ENCODE peak calls at places on chromosomes 11 and 22, in six cellular contexts. W is T-helper 9 cell, T is cardiac fibroblast, Z is Calu3, Q is glutamatergic neuron, U is body of pancreas. C is an unnamed sample.

GRCh38 chr11:61507962-61508824 is at the start of gene LRRC10B:
- DNase-seq in Z (peak), Q (peak), U (peak), W (no peak), T (no peak), C (no peak)

GRCh38 chr11:117300301-117300700 is 9.2 kb downstream of the BACE1-AS start:
- DNase-seq in Q (peak), W (no peak), T (peak), U (peak), Z (no peak), C (no peak)

GRCh38 chr22:45164217-45165123 is 745 bp downstream of the NUP50 start:
- DNase-seq in Q (peak), U (peak), W (peak), Z (peak), T (no peak), C (peak)

GRCh38 chr11:77346906-77347603 is 45.6 kb upstream of the GDPD4 start:
- DNase-seq in Q (no peak), U (no peak), W (no peak), Z (no peak), T (peak), C (no peak)

GRCh38 chr11:45939836-45940235 is 17.4 kb downstream of the LARGE2 start:
- DNase-seq in Z (no peak), U (no peak), Q (no peak), W (no peak), T (no peak), C (no peak)

GRCh38 chr11:121206810-121207209 is 85.8 kb upstream of the SC5D start:
- DNase-seq in W (no peak), Z (no peak), Q (no peak), U (no peak), T (no peak), C (no peak)

GRCh38 chr11:1165256-1166041 is 7.7 kb downstream of the MUC5AC start:
- DNase-seq in Z (no peak), W (no peak), T (no peak), U (peak), Q (no peak), C (no peak)

GRCh38 chr11:87265132-87265531 is 227.4 kb downstream of the TMEM135 start:
- DNase-seq in Q (no peak), T (peak), Z (no peak), U (no peak), W (no peak), C (no peak)

GRCh38 chr22:39524089-39524752 is 3.9 kb downstream of the ATF4 start:
- DNase-seq in U (no peak), Q (no peak), T (no peak), W (no peak), Z (no peak), C (no peak)

GRCh38 chr22:24406322-24407277 is 20.8 kb upstream of the ADORA2A start:
- DNase-seq in W (no peak), Q (no peak), U (no peak), Z (no peak), T (no peak), C (no peak)

GRCh38 chr22:40534379-40535188 is 101.9 kb downstream of the MRTFA start:
- DNase-seq in Q (no peak), U (no peak), Z (no peak), W (no peak), T (peak), C (no peak)

GRCh38 chr11:113189909-113190667 is 124.3 kb upstream of the TTC12 start:
- DNase-seq in T (peak), Q (no peak), Z (no peak), U (no peak), W (no peak), C (no peak)

GRCh38 chr22:32334640-32335365 is 22.9 kb upstream of the RFPL3 start:
- DNase-seq in U (peak), W (no peak), Z (no peak), Q (no peak), T (no peak), C (no peak)